ENCODE peak calls at places on chromosomes 12 and 14, in seven cellular contexts. One of them, this sample, is unnamed.

GRCh38 chr14:23831591-23831990 is 122.0 kb upstream of the DHRS4 start:
- DNase-seq in hepatocyte: no peak
- DNase-seq in glutamatergic neuron: no peak
- DNase-seq in psoas muscle: no peak
- DNase-seq in left ventricle myocardium inferior: no peak
- DNase-seq in adrenal gland: no peak
- DNase-seq in GM12878: no peak
- DNase-seq in this sample: no peak

GRCh38 chr12:14280921-14281320 is 84.6 kb upstream of the ATF7IP start:
- DNase-seq in hepatocyte: no peak
- DNase-seq in glutamatergic neuron: no peak
- DNase-seq in psoas muscle: no peak
- DNase-seq in left ventricle myocardium inferior: no peak
- DNase-seq in adrenal gland: no peak
- DNase-seq in GM12878: peak
- DNase-seq in this sample: no peak

GRCh38 chr12:84463756-84464495 is 448.7 kb downstream of the SLC6A15 start:
- DNase-seq in hepatocyte: peak
- DNase-seq in glutamatergic neuron: no peak
- DNase-seq in psoas muscle: no peak
- DNase-seq in left ventricle myocardium inferior: no peak
- DNase-seq in adrenal gland: no peak
- DNase-seq in GM12878: no peak
- DNase-seq in this sample: peak

GRCh38 chr12:92144631-92145480 is 790 bp downstream of the BTG1 start:
- DNase-seq in hepatocyte: peak
- DNase-seq in glutamatergic neuron: peak
- DNase-seq in psoas muscle: peak
- DNase-seq in left ventricle myocardium inferior: peak
- DNase-seq in adrenal gland: peak
- DNase-seq in GM12878: no peak
- DNase-seq in this sample: no peak

GRCh38 chr12:132614861-132615578 is 3.6 kb upstream of the P2RX2 start:
- DNase-seq in hepatocyte: peak
- DNase-seq in glutamatergic neuron: peak
- DNase-seq in psoas muscle: peak
- DNase-seq in left ventricle myocardium inferior: peak
- DNase-seq in adrenal gland: peak
- DNase-seq in GM12878: peak
- DNase-seq in this sample: peak

GRCh38 chr12:113980537-113981337 is 14.6 kb upstream of the RBM19 start:
- DNase-seq in hepatocyte: peak
- DNase-seq in glutamatergic neuron: peak
- DNase-seq in psoas muscle: no peak
- DNase-seq in left ventricle myocardium inferior: no peak
- DNase-seq in adrenal gland: peak
- DNase-seq in GM12878: no peak
- DNase-seq in this sample: peak

GRCh38 chr14:106605548-106606448 is 1079.4 kb downstream of the TMEM121 start:
- DNase-seq in hepatocyte: no peak
- DNase-seq in glutamatergic neuron: no peak
- DNase-seq in psoas muscle: no peak
- DNase-seq in left ventricle myocardium inferior: peak
- DNase-seq in adrenal gland: no peak
- DNase-seq in GM12878: peak
- DNase-seq in this sample: no peak

GRCh38 chr14:86858043-86858442 is 1134.9 kb downstream of the GALC start:
- DNase-seq in hepatocyte: no peak
- DNase-seq in glutamatergic neuron: no peak
- DNase-seq in psoas muscle: no peak
- DNase-seq in left ventricle myocardium inferior: no peak
- DNase-seq in adrenal gland: no peak
- DNase-seq in GM12878: no peak
- DNase-seq in this sample: no peak

GRCh38 chr14:104930526-104931322 is 6.0 kb downstream of the PLD4 start:
- DNase-seq in hepatocyte: no peak
- DNase-seq in glutamatergic neuron: no peak
- DNase-seq in psoas muscle: no peak
- DNase-seq in left ventricle myocardium inferior: peak
- DNase-seq in adrenal gland: no peak
- DNase-seq in GM12878: no peak
- DNase-seq in this sample: no peak

GRCh38 chr12:93091851-93092558 is 162.9 kb upstream of the EEA1 start:
- DNase-seq in hepatocyte: no peak
- DNase-seq in glutamatergic neuron: no peak
- DNase-seq in psoas muscle: no peak
- DNase-seq in left ventricle myocardium inferior: no peak
- DNase-seq in adrenal gland: no peak
- DNase-seq in GM12878: no peak
- DNase-seq in this sample: no peak

GRCh38 chr14:32847867-32848266 is 90.8 kb upstream of the NPAS3 start:
- DNase-seq in hepatocyte: no peak
- DNase-seq in glutamatergic neuron: no peak
- DNase-seq in psoas muscle: no peak
- DNase-seq in left ventricle myocardium inferior: no peak
- DNase-seq in adrenal gland: no peak
- DNase-seq in GM12878: no peak
- DNase-seq in this sample: no peak

GRCh38 chr14:87785868-87786267 is 207.1 kb downstream of the GALC start:
- DNase-seq in hepatocyte: no peak
- DNase-seq in glutamatergic neuron: no peak
- DNase-seq in psoas muscle: no peak
- DNase-seq in left ventricle myocardium inferior: no peak
- DNase-seq in adrenal gland: no peak
- DNase-seq in GM12878: no peak
- DNase-seq in this sample: no peak

GRCh38 chr12:120067084-120067869 is 49.3 kb downstream of the RAB35 start:
- DNase-seq in hepatocyte: no peak
- DNase-seq in glutamatergic neuron: no peak
- DNase-seq in psoas muscle: peak
- DNase-seq in left ventricle myocardium inferior: no peak
- DNase-seq in adrenal gland: no peak
- DNase-seq in GM12878: no peak
- DNase-seq in this sample: no peak

GRCh38 chr14:55980970-55981369 is 137.2 kb upstream of the PELI2 start:
- DNase-seq in hepatocyte: no peak
- DNase-seq in glutamatergic neuron: no peak
- DNase-seq in psoas muscle: no peak
- DNase-seq in left ventricle myocardium inferior: no peak
- DNase-seq in adrenal gland: no peak
- DNase-seq in GM12878: no peak
- DNase-seq in this sample: no peak

GRCh38 chr14:76918176-76918750 is 92.1 kb downstream of the LRRC74A start:
- DNase-seq in hepatocyte: peak
- DNase-seq in glutamatergic neuron: no peak
- DNase-seq in psoas muscle: peak
- DNase-seq in left ventricle myocardium inferior: peak
- DNase-seq in adrenal gland: peak
- DNase-seq in GM12878: no peak
- DNase-seq in this sample: peak

GRCh38 chr12:26120561-26121274 is 4.1 kb downstream of the BHLHE41 start:
- DNase-seq in hepatocyte: no peak
- DNase-seq in glutamatergic neuron: no peak
- DNase-seq in psoas muscle: no peak
- DNase-seq in left ventricle myocardium inferior: no peak
- DNase-seq in adrenal gland: no peak
- DNase-seq in GM12878: no peak
- DNase-seq in this sample: no peak

GRCh38 chr12:6631549-6631961 is 4.2 kb downstream of the LPAR5 start:
- DNase-seq in hepatocyte: peak
- DNase-seq in glutamatergic neuron: no peak
- DNase-seq in psoas muscle: no peak
- DNase-seq in left ventricle myocardium inferior: no peak
- DNase-seq in adrenal gland: no peak
- DNase-seq in GM12878: no peak
- DNase-seq in this sample: no peak

GRCh38 chr12:48970702-48971334 is 717 bp downstream of the WNT10B start:
- DNase-seq in hepatocyte: no peak
- DNase-seq in glutamatergic neuron: no peak
- DNase-seq in psoas muscle: no peak
- DNase-seq in left ventricle myocardium inferior: no peak
- DNase-seq in adrenal gland: no peak
- DNase-seq in GM12878: no peak
- DNase-seq in this sample: no peak

GRCh38 chr12:6262211-6262610 is 48.3 kb upstream of the PLEKHG6 start:
- DNase-seq in hepatocyte: no peak
- DNase-seq in glutamatergic neuron: no peak
- DNase-seq in psoas muscle: peak
- DNase-seq in left ventricle myocardium inferior: no peak
- DNase-seq in adrenal gland: no peak
- DNase-seq in GM12878: no peak
- DNase-seq in this sample: no peak

GRCh38 chr12:45601390-45601789 is 128.1 kb upstream of the ARID2 start:
- DNase-seq in hepatocyte: no peak
- DNase-seq in glutamatergic neuron: no peak
- DNase-seq in psoas muscle: no peak
- DNase-seq in left ventricle myocardium inferior: no peak
- DNase-seq in adrenal gland: no peak
- DNase-seq in GM12878: no peak
- DNase-seq in this sample: no peak

GRCh38 chr14:100841445-100842403 is 15.8 kb downstream of the MEG3 start:
- DNase-seq in hepatocyte: no peak
- DNase-seq in glutamatergic neuron: no peak
- DNase-seq in psoas muscle: no peak
- DNase-seq in left ventricle myocardium inferior: no peak
- DNase-seq in adrenal gland: no peak
- DNase-seq in GM12878: no peak
- DNase-seq in this sample: no peak

GRCh38 chr14:58639842-58640484 is 2.2 kb downstream of the DACT1 start:
- DNase-seq in hepatocyte: peak
- DNase-seq in glutamatergic neuron: peak
- DNase-seq in psoas muscle: no peak
- DNase-seq in left ventricle myocardium inferior: no peak
- DNase-seq in adrenal gland: peak
- DNase-seq in GM12878: peak
- DNase-seq in this sample: peak

GRCh38 chr14:93736378-93737014 is 51.8 kb downstream of the PRIMA1 start:
- DNase-seq in hepatocyte: no peak
- DNase-seq in glutamatergic neuron: no peak
- DNase-seq in psoas muscle: peak
- DNase-seq in left ventricle myocardium inferior: no peak
- DNase-seq in adrenal gland: no peak
- DNase-seq in GM12878: no peak
- DNase-seq in this sample: no peak

GRCh38 chr14:100317897-100318808 is 5.0 kb upstream of the SLC25A47 start:
- DNase-seq in hepatocyte: peak
- DNase-seq in glutamatergic neuron: peak
- DNase-seq in psoas muscle: peak
- DNase-seq in left ventricle myocardium inferior: peak
- DNase-seq in adrenal gland: peak
- DNase-seq in GM12878: no peak
- DNase-seq in this sample: no peak

GRCh38 chr14:79011091-79011919 is 841.1 kb downstream of the NRXN3 start:
- DNase-seq in hepatocyte: peak
- DNase-seq in glutamatergic neuron: no peak
- DNase-seq in psoas muscle: no peak
- DNase-seq in left ventricle myocardium inferior: no peak
- DNase-seq in adrenal gland: no peak
- DNase-seq in GM12878: no peak
- DNase-seq in this sample: peak
- TF ChIP-seq CTCF in hepatocyte: peak
- TF ChIP-seq CTCF in glutamatergic neuron: peak
- TF ChIP-seq CTCF in psoas muscle: peak
- TF ChIP-seq CTCF in left ventricle myocardium inferior: peak
- TF ChIP-seq CTCF in adrenal gland: peak
- TF ChIP-seq CTCF in GM12878: peak
- TF ChIP-seq CTCF in this sample: peak

DNA sequence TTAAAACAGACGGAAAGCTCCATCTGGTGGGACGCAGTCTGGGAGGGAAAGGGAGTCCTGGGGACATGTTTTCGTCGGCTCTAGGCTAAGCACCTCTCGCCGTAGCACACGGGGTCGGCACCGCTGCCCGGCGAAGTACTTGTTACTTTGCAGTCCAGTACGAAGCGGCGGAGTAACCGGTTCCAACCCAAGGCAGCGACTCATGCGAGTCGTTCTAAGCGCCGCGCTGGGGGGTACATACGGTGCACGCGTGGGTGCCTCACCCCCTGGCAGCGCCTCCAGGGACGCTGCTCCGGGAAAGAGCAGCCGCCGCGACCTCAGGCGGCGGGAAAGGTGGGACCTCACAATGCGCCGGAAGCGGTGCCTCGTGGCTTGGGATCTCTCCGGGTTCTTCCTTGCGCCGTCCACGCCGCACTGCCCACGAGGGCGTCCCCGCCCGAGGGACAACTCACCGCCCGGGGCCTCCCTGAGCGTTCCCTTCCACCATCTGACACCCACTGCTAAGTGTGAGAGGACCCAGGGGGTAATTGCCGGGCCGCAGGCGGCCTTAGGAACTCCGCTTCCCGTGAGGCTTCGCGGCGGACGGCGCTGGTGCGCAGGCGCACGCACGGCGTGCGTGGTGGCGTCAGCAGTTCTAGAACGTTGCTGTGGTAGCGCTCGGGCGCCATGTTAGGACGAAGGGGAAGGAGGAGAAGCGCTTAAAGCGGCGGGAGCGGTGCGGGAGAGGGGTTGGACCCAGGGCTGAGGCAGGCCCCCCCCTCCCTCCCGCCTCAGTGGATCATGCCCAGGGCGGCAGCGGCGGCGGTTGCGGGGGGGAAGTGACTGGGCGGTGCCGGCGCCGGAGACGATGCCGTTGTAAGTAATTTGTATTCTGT is at the start of gene PAPOLA:
- DNase-seq in hepatocyte: peak
- DNase-seq in glutamatergic neuron: peak
- DNase-seq in psoas muscle: peak
- DNase-seq in left ventricle myocardium inferior: peak
- DNase-seq in adrenal gland: peak
- DNase-seq in GM12878: peak
- DNase-seq in this sample: peak
- TF ChIP-seq CTCF in hepatocyte: no peak
- TF ChIP-seq CTCF in glutamatergic neuron: no peak
- TF ChIP-seq CTCF in psoas muscle: peak
- TF ChIP-seq CTCF in left ventricle myocardium inferior: peak
- TF ChIP-seq CTCF in adrenal gland: peak
- TF ChIP-seq CTCF in GM12878: no peak
- TF ChIP-seq CTCF in this sample: no peak

DNA sequence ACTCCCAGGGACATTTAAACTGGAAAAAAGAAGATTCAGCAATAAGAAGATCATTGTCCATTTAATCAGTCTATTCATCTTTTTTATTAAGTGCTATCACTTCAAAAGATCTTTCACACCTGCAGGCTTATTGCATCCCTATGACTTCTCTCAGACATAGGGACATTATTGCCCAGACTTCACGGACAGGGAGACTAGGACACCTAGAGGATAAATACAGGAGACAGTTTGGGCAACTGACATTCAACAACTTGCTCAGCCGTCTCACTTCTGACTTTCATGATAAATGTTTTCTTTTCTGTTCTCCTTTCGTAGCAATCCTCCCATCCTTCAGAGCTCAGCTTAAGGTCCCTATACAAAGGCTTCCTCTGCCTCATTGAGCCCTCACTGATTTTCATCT is 84.3 kb downstream of the TMEM30B start:
- DNase-seq in hepatocyte: no peak
- DNase-seq in glutamatergic neuron: no peak
- DNase-seq in psoas muscle: no peak
- DNase-seq in left ventricle myocardium inferior: no peak
- DNase-seq in adrenal gland: no peak
- DNase-seq in GM12878: no peak
- DNase-seq in this sample: no peak
- TF ChIP-seq CTCF in hepatocyte: peak
- TF ChIP-seq CTCF in glutamatergic neuron: no peak
- TF ChIP-seq CTCF in psoas muscle: peak
- TF ChIP-seq CTCF in left ventricle myocardium inferior: no peak
- TF ChIP-seq CTCF in adrenal gland: no peak
- TF ChIP-seq CTCF in GM12878: no peak
- TF ChIP-seq CTCF in this sample: no peak

GRCh38 chr14:78595797-78596196 is 425.6 kb downstream of the NRXN3 start:
- DNase-seq in hepatocyte: peak
- DNase-seq in glutamatergic neuron: peak
- DNase-seq in psoas muscle: no peak
- DNase-seq in left ventricle myocardium inferior: no peak
- DNase-seq in adrenal gland: no peak
- DNase-seq in GM12878: no peak
- DNase-seq in this sample: no peak
- TF ChIP-seq CTCF in hepatocyte: peak
- TF ChIP-seq CTCF in glutamatergic neuron: no peak
- TF ChIP-seq CTCF in psoas muscle: peak
- TF ChIP-seq CTCF in left ventricle myocardium inferior: no peak
- TF ChIP-seq CTCF in adrenal gland: no peak
- TF ChIP-seq CTCF in GM12878: peak
- TF ChIP-seq CTCF in this sample: no peak

This sample was measured in AG04450.